ENCODE peak calls at places on chromosomes 4 and X, in eight cellular contexts. C is prostate gland, Y is suprapubic skin, L is GM12878, J is HepG2, G is breast epithelium, R is HL-60, Q is SK-N-SH. V is an unnamed sample.

GRCh38 chr4:161658658-161659057 is 505.1 kb downstream of the FSTL5 start:
- DNase-seq in C (no peak), Y (no peak), L (no peak), J (no peak), G (no peak), R (no peak), Q (peak), V (no peak)

GRCh38 chrX:34917146-34917545 is 25.4 kb upstream of the FAM47B start:
- DNase-seq in C (no peak), Y (no peak), L (no peak), J (no peak), G (no peak), R (no peak), Q (no peak), V (no peak)

GRCh38 chr4:135243960-135244561 is 1042.5 kb upstream of the PABPC4L start:
- DNase-seq in C (no peak), Y (no peak), L (no peak), J (no peak), G (no peak), R (no peak), Q (no peak), V (no peak)

GRCh38 chr4:47386592-47387235 is 76.8 kb downstream of the COMMD8 start:
- DNase-seq in C (no peak), Y (no peak), L (no peak), J (no peak), G (no peak), R (no peak), Q (peak), V (no peak)

GRCh38 chr4:148831945-148832344 is 389.7 kb upstream of the NR3C2 start:
- DNase-seq in C (no peak), Y (no peak), L (no peak), J (no peak), G (no peak), R (no peak), Q (no peak), V (no peak)

GRCh38 chrX:154002215-154002719 is 17.4 kb downstream of the IRAK1 start:
- DNase-seq in C (no peak), Y (no peak), L (no peak), J (no peak), G (no peak), R (peak), Q (no peak), V (peak)

GRCh38 chr4:125703443-125703842 is 388.7 kb downstream of the FAT4 start:
- DNase-seq in C (no peak), Y (no peak), L (no peak), J (no peak), G (no peak), R (no peak), Q (no peak), V (no peak)

GRCh38 chrX:102155806-102156179 is at the start of gene BEX5:
- DNase-seq in C (peak), Y (no peak), L (no peak), J (no peak), G (no peak), R (no peak), Q (peak), V (peak)

GRCh38 chr4:53899544-53900274 is 164.7 kb downstream of the CHIC2 start:
- DNase-seq in C (no peak), Y (no peak), L (no peak), J (no peak), G (no peak), R (no peak), Q (no peak), V (no peak)

GRCh38 chr4:67575232-67575888 is 16.8 kb downstream of the STAP1 start:
- DNase-seq in C (no peak), Y (no peak), L (peak), J (no peak), G (no peak), R (peak), Q (no peak), V (no peak)

GRCh38 chr4:172986114-172986513 is 182.5 kb upstream of the GALNT7 start:
- DNase-seq in C (no peak), Y (no peak), L (peak), J (no peak), G (no peak), R (no peak), Q (no peak), V (no peak)

GRCh38 chr4:8821151-8821950 is 50.3 kb downstream of the HMX1 start:
- DNase-seq in C (no peak), Y (peak), L (no peak), J (no peak), G (peak), R (no peak), Q (peak), V (no peak)

GRCh38 chrX:102833136-102833535 is 103.9 kb upstream of the RAB40AL start:
- DNase-seq in C (no peak), Y (no peak), L (no peak), J (no peak), G (no peak), R (no peak), Q (no peak), V (no peak)

GRCh38 chr4:114282937-114283336 is 303.5 kb upstream of the ARSJ start:
- DNase-seq in C (no peak), Y (no peak), L (no peak), J (no peak), G (no peak), R (no peak), Q (no peak), V (no peak)

GRCh38 chrX:45351478-45351877 is 150.8 kb upstream of the DIPK2B start:
- DNase-seq in C (no peak), Y (no peak), L (no peak), J (no peak), G (no peak), R (no peak), Q (no peak), V (no peak)

GRCh38 chrX:143788265-143788664 is 67.7 kb upstream of the SPANXN2 start:
- DNase-seq in C (no peak), Y (no peak), L (no peak), J (no peak), G (no peak), R (peak), Q (peak), V (no peak)

GRCh38 chr4:154743683-154744340 is at the start of gene LRAT:
- DNase-seq in C (peak), Y (peak), L (no peak), J (no peak), G (peak), R (no peak), Q (peak), V (peak)

GRCh38 chr4:5142726-5143125 is 91.4 kb downstream of the STK32B start:
- DNase-seq in C (peak), Y (no peak), L (no peak), J (peak), G (no peak), R (peak), Q (peak), V (peak)

GRCh38 chr4:102438873-102439614 is 62.1 kb upstream of the NFKB1 start:
- DNase-seq in C (peak), Y (no peak), L (no peak), J (peak), G (no peak), R (no peak), Q (no peak), V (no peak)

GRCh38 chr4:6416518-6417286 is 55.7 kb downstream of the PPP2R2C start:
- DNase-seq in C (no peak), Y (no peak), L (no peak), J (no peak), G (no peak), R (no peak), Q (peak), V (no peak)

GRCh38 chr4:74463123-74463522 is 18.2 kb downstream of the AREG start:
- DNase-seq in C (no peak), Y (no peak), L (no peak), J (no peak), G (no peak), R (no peak), Q (no peak), V (no peak)

GRCh38 chrX:11386001-11386523 is 92.8 kb downstream of the AMELX start:
- DNase-seq in C (no peak), Y (no peak), L (no peak), J (no peak), G (no peak), R (no peak), Q (no peak), V (peak)

GRCh38 chrX:110210417-110211139 is 107.3 kb downstream of the AMMECR1 start:
- DNase-seq in C (no peak), Y (no peak), L (no peak), J (peak), G (no peak), R (no peak), Q (no peak), V (no peak)

GRCh38 chr4:66023061-66023460 is 352.8 kb upstream of the EPHA5 start:
- DNase-seq in C (no peak), Y (no peak), L (no peak), J (no peak), G (no peak), R (no peak), Q (no peak), V (no peak)

GRCh38 chr4:185307136-185307950 is 88.4 kb downstream of the LRP2BP start:
- DNase-seq in C (no peak), Y (no peak), L (peak), J (no peak), G (no peak), R (no peak), Q (no peak), V (no peak)

GRCh38 chr4:8618421-8618820 is 25.9 kb downstream of the CPZ start:
- DNase-seq in C (no peak), Y (no peak), L (no peak), J (no peak), G (no peak), R (no peak), Q (no peak), V (no peak)

GRCh38 chr4:52407545-52407944 is 251.6 kb downstream of the USP46 start:
- DNase-seq in C (no peak), Y (no peak), L (no peak), J (peak), G (no peak), R (no peak), Q (no peak), V (no peak)

GRCh38 chr4:38424171-38424871 is 239.7 kb upstream of the KLF3 start:
- DNase-seq in C (no peak), Y (no peak), L (no peak), J (peak), G (no peak), R (no peak), Q (peak), V (peak)

GRCh38 chr4:128812360-128812958 is 3.0 kb downstream of the JADE1 start:
- DNase-seq in C (peak), Y (peak), L (no peak), J (peak), G (no peak), R (peak), Q (peak), V (no peak)

GRCh38 chr4:47746122-47746521 is 91.7 kb downstream of the CORIN start:
- DNase-seq in C (no peak), Y (no peak), L (no peak), J (no peak), G (no peak), R (no peak), Q (no peak), V (no peak)

GRCh38 chr4:78753091-78753490 is 23.1 kb upstream of the BMP2K start:
- DNase-seq in C (no peak), Y (no peak), L (peak), J (no peak), G (no peak), R (no peak), Q (no peak), V (no peak)

GRCh38 chrX:151396042-151396826 is 772 bp upstream of the VMA21 start:
- DNase-seq in C (no peak), Y (no peak), L (peak), J (peak), G (peak), R (peak), Q (peak), V (peak)

GRCh38 chr4:2363951-2364653 is 54.3 kb downstream of the ZFYVE28 start:
- DNase-seq in C (no peak), Y (no peak), L (no peak), J (no peak), G (peak), R (no peak), Q (no peak), V (no peak)
- H3K4me3 ChIP-seq in C (peak), Y (peak), L (no peak), J (no peak), G (peak), R (no peak), Q (no peak), V (no peak)

GRCh38 chrX:74536142-74537010 is 78.0 kb downstream of the RLIM start:
- DNase-seq in C (peak), Y (peak), L (no peak), J (no peak), G (peak), R (no peak), Q (peak), V (peak)
- TF ChIP-seq POLR2AphosphoS5 in C (peak), Y (no peak), L (no peak), J (no peak), G (peak), R (no peak), Q (no peak), V (peak)

GRCh38 chrX:41010188-41010846 is 74.9 kb upstream of the USP9X start:
- DNase-seq in C (peak), Y (peak), L (no peak), J (peak), G (peak), R (peak), Q (peak), V (peak)

GRCh38 chrX:41014776-41015175 is 70.5 kb upstream of the USP9X start:
- DNase-seq in C (no peak), Y (no peak), L (no peak), J (no peak), G (no peak), R (no peak), Q (no peak), V (no peak)

GRCh38 chrX:41005445-41005992 is 79.7 kb upstream of the USP9X start:
- DNase-seq in C (no peak), Y (no peak), L (no peak), J (no peak), G (no peak), R (no peak), Q (no peak), V (no peak)

DNA sequence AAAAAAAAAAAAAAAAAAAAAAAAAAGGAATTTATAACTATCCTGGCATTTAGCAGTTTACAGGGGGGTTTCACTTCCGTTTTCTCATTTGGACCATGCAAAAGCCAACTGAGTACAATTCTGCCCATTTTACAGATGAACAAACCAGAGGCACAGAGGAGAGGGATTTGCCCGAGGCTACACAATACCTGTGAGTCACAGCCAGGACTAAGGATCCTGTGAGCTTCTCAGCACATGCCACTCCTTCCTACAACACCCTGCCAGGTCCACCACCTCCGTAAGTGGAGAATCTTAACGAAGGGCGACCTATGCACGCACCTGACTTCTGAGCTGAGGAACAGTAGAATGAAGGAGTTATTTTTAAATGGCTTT is 75.4 kb upstream of the USP9X start:
- DNase-seq in C (no peak), Y (no peak), L (no peak), J (no peak), G (no peak), R (no peak), Q (no peak), V (no peak)
- H3K4me3 ChIP-seq in C (peak), Y (peak), L (no peak), J (peak), G (peak), R (no peak), Q (no peak), V (peak)

GRCh38 chr4:39450618-39451017 is 8.1 kb downstream of the RPL9 start:
- DNase-seq in C (no peak), Y (no peak), L (no peak), J (peak), G (no peak), R (no peak), Q (no peak), V (no peak)

GRCh38 chr4:39453738-39454137 is 5.0 kb downstream of the RPL9 start:
- DNase-seq in C (no peak), Y (no peak), L (no peak), J (no peak), G (no peak), R (no peak), Q (no peak), V (no peak)

GRCh38 chr4:39452860-39453587 is 5.7 kb downstream of the RPL9 start:
- DNase-seq in C (no peak), Y (no peak), L (no peak), J (no peak), G (no peak), R (no peak), Q (no peak), V (no peak)

GRCh38 chr4:39452153-39452859 is 6.4 kb downstream of the RPL9 start:
- DNase-seq in C (no peak), Y (no peak), L (no peak), J (no peak), G (no peak), R (no peak), Q (no peak), V (no peak)

GRCh38 chr4:39451423-39452023 is 7.2 kb downstream of the RPL9 start:
- DNase-seq in C (no peak), Y (no peak), L (no peak), J (no peak), G (no peak), R (no peak), Q (no peak), V (no peak)
- TF ChIP-seq POLR2AphosphoS5 in C (no peak), Y (no peak), L (peak), J (no peak), G (no peak), R (peak), Q (no peak), V (no peak)

DNA sequence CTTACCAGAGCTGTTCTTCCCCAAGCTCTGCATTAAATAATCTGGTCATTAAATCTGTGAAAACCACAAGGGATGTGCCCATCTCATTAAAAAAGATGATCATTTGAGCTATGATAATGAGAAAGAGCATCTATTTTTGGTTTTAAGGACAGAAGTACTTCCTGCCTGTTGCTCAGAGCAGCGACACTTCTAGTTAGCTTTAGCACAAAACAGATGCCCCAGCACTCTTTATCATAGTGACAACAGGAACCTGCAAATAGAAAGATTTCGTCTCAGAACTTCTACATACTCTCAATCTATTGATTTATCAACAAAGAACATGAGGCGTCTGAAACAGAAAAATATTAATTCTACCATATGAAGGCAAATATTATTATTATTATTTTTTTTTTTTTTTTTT is 140.1 kb downstream of the APBB2 start:
- DNase-seq in C (no peak), Y (no peak), L (no peak), J (no peak), G (no peak), R (no peak), Q (no peak), V (no peak)
- H3K4me3 ChIP-seq in C (no peak), Y (no peak), L (no peak), J (no peak), G (no peak), R (no peak), Q (no peak), V (no peak)

GRCh38 chr4:147407261-147408045 is 73.4 kb upstream of the EDNRA start:
- DNase-seq in C (no peak), Y (no peak), L (no peak), J (no peak), G (no peak), R (no peak), Q (no peak), V (no peak)

GRCh38 chr4:147409350-147409749 is 71.5 kb upstream of the EDNRA start:
- DNase-seq in C (no peak), Y (no peak), L (no peak), J (no peak), G (no peak), R (no peak), Q (no peak), V (no peak)

DNA sequence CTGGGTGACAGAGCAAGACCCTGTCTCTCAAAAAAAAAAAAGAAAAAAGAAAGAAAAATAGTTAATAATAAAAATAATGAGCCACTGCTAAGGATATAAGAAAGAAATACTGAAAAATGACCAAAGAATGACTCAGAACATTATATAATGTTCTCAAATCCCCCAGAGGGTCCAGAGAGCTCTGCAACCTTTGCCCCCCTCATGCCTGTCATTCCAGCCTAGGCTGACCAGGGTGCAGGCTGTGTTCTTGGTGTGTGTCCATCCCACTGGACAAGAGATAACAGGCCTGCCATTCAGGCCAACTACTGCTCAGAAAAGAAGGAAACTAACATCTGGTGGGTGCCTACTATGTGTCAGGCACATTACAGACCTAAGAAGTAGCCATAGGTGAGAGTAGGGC is 72.7 kb upstream of the EDNRA start:
- DNase-seq in C (no peak), Y (no peak), L (no peak), J (no peak), G (no peak), R (no peak), Q (no peak), V (no peak)
- TF ChIP-seq POLR2AphosphoS5 in C (no peak), Y (no peak), L (no peak), J (no peak), G (no peak), R (no peak), Q (no peak), V (no peak)

GRCh38 chr4:121952290-121952689 is 430 bp upstream of the TRPC3 start:
- DNase-seq in C (no peak), Y (no peak), L (no peak), J (no peak), G (no peak), R (no peak), Q (no peak), V (no peak)
- H3K4me3 ChIP-seq in C (no peak), Y (peak), L (peak), J (no peak), G (peak), R (no peak), Q (no peak), V (peak)

GRCh38 chrX:122220644-122221373 is 963.3 kb upstream of the GRIA3 start:
- DNase-seq in C (no peak), Y (no peak), L (no peak), J (no peak), G (no peak), R (no peak), Q (no peak), V (no peak)
- TF ChIP-seq POLR2AphosphoS5 in C (no peak), Y (no peak), L (no peak), J (no peak), G (no peak), R (no peak), Q (no peak), V (no peak)

GRCh38 chrX:40087574-40088298 is 10.0 kb downstream of the BCOR start:
- DNase-seq in C (no peak), Y (no peak), L (no peak), J (no peak), G (no peak), R (no peak), Q (peak), V (no peak)
- H3K4me3 ChIP-seq in C (no peak), Y (no peak), L (no peak), J (no peak), G (no peak), R (no peak), Q (no peak), V (no peak)